ENCODE peak calls at places on chromosomes 13 and 19, in ten cellular contexts. One of them, this sample, is unnamed.

GRCh38 chr13:112738606-112739005 is 48.8 kb downstream of the ATP11A start:
- DNase-seq in effector memory CD4-positive, alpha-beta T cell: no peak
- DNase-seq in aorta: no peak
- DNase-seq in neural progenitor cell: no peak
- DNase-seq in tibial artery: no peak
- DNase-seq in astrocyte: no peak
- DNase-seq in pancreas: no peak
- DNase-seq in heart left ventricle: no peak
- DNase-seq in trophoblast cell: no peak
- DNase-seq in neuronal stem cell: no peak
- DNase-seq in this sample: no peak

GRCh38 chr19:42281175-42282035 is 12.4 kb downstream of the CIC start:
- DNase-seq in pancreas: no peak
- DNase-seq in neuronal stem cell: peak
- DNase-seq in astrocyte: peak
- DNase-seq in effector memory CD4-positive, alpha-beta T cell: peak
- DNase-seq in heart left ventricle: peak
- DNase-seq in tibial artery: peak
- DNase-seq in neural progenitor cell: peak
- DNase-seq in aorta: peak
- DNase-seq in trophoblast cell: no peak
- DNase-seq in this sample: peak

GRCh38 chr19:44719262-44719701 is 20.3 kb downstream of the CEACAM16 start:
- DNase-seq in effector memory CD4-positive, alpha-beta T cell: no peak
- DNase-seq in tibial artery: no peak
- DNase-seq in heart left ventricle: no peak
- DNase-seq in neuronal stem cell: no peak
- DNase-seq in neural progenitor cell: no peak
- DNase-seq in trophoblast cell: no peak
- DNase-seq in astrocyte: no peak
- DNase-seq in pancreas: no peak
- DNase-seq in aorta: no peak
- DNase-seq in this sample: no peak

GRCh38 chr13:21032656-21033055 is 28.7 kb downstream of the LATS2 start:
- DNase-seq in trophoblast cell: no peak
- DNase-seq in astrocyte: no peak
- DNase-seq in tibial artery: peak
- DNase-seq in effector memory CD4-positive, alpha-beta T cell: no peak
- DNase-seq in neural progenitor cell: no peak
- DNase-seq in aorta: no peak
- DNase-seq in neuronal stem cell: no peak
- DNase-seq in pancreas: no peak
- DNase-seq in heart left ventricle: no peak
- DNase-seq in this sample: no peak

GRCh38 chr19:23056516-23056915 is 53.5 kb upstream of the ZNF728 start:
- DNase-seq in neuronal stem cell: no peak
- DNase-seq in trophoblast cell: peak
- DNase-seq in neural progenitor cell: no peak
- DNase-seq in astrocyte: no peak
- DNase-seq in heart left ventricle: no peak
- DNase-seq in aorta: no peak
- DNase-seq in effector memory CD4-positive, alpha-beta T cell: no peak
- DNase-seq in pancreas: no peak
- DNase-seq in tibial artery: no peak
- DNase-seq in this sample: no peak

GRCh38 chr19:55626350-55626749 is 2.0 kb upstream of the ZNF784 start:
- DNase-seq in aorta: no peak
- DNase-seq in effector memory CD4-positive, alpha-beta T cell: peak
- DNase-seq in astrocyte: no peak
- DNase-seq in pancreas: no peak
- DNase-seq in heart left ventricle: no peak
- DNase-seq in neuronal stem cell: no peak
- DNase-seq in neural progenitor cell: no peak
- DNase-seq in trophoblast cell: no peak
- DNase-seq in tibial artery: no peak
- DNase-seq in this sample: no peak

GRCh38 chr13:99320693-99321481 is 13.7 kb upstream of the GPR183 start:
- DNase-seq in heart left ventricle: no peak
- DNase-seq in trophoblast cell: peak
- DNase-seq in neuronal stem cell: no peak
- DNase-seq in pancreas: no peak
- DNase-seq in aorta: no peak
- DNase-seq in astrocyte: peak
- DNase-seq in tibial artery: no peak
- DNase-seq in effector memory CD4-positive, alpha-beta T cell: no peak
- DNase-seq in neural progenitor cell: no peak
- DNase-seq in this sample: no peak

GRCh38 chr19:48495391-48495790 is 16.2 kb downstream of the LMTK3 start:
- DNase-seq in effector memory CD4-positive, alpha-beta T cell: no peak
- DNase-seq in heart left ventricle: no peak
- DNase-seq in pancreas: no peak
- DNase-seq in astrocyte: no peak
- DNase-seq in neural progenitor cell: no peak
- DNase-seq in aorta: no peak
- DNase-seq in tibial artery: no peak
- DNase-seq in neuronal stem cell: no peak
- DNase-seq in trophoblast cell: peak
- DNase-seq in this sample: no peak

GRCh38 chr13:74037762-74038161 is 96.4 kb downstream of the KLF12 start:
- DNase-seq in heart left ventricle: no peak
- DNase-seq in tibial artery: no peak
- DNase-seq in trophoblast cell: no peak
- DNase-seq in neuronal stem cell: no peak
- DNase-seq in astrocyte: no peak
- DNase-seq in effector memory CD4-positive, alpha-beta T cell: no peak
- DNase-seq in neural progenitor cell: no peak
- DNase-seq in pancreas: no peak
- DNase-seq in aorta: no peak
- DNase-seq in this sample: no peak

GRCh38 chr13:74036373-74036772 is 97.8 kb downstream of the KLF12 start:
- DNase-seq in tibial artery: no peak
- DNase-seq in aorta: no peak
- DNase-seq in pancreas: no peak
- DNase-seq in effector memory CD4-positive, alpha-beta T cell: no peak
- DNase-seq in trophoblast cell: peak
- DNase-seq in astrocyte: no peak
- DNase-seq in heart left ventricle: no peak
- DNase-seq in neuronal stem cell: no peak
- DNase-seq in neural progenitor cell: no peak
- DNase-seq in this sample: no peak

GRCh38 chr13:74039667-74040066 is 94.5 kb downstream of the KLF12 start:
- DNase-seq in aorta: no peak
- DNase-seq in effector memory CD4-positive, alpha-beta T cell: no peak
- DNase-seq in trophoblast cell: no peak
- DNase-seq in astrocyte: no peak
- DNase-seq in neuronal stem cell: no peak
- DNase-seq in neural progenitor cell: no peak
- DNase-seq in tibial artery: no peak
- DNase-seq in heart left ventricle: no peak
- DNase-seq in pancreas: no peak
- DNase-seq in this sample: no peak

GRCh38 chr13:74040200-74040599 is 94.0 kb downstream of the KLF12 start:
- DNase-seq in neuronal stem cell: peak
- DNase-seq in neural progenitor cell: peak
- DNase-seq in tibial artery: peak
- DNase-seq in heart left ventricle: no peak
- DNase-seq in astrocyte: no peak
- DNase-seq in trophoblast cell: peak
- DNase-seq in pancreas: no peak
- DNase-seq in effector memory CD4-positive, alpha-beta T cell: no peak
- DNase-seq in aorta: no peak
- DNase-seq in this sample: no peak

GRCh38 chr13:74039154-74039553 is 95.0 kb downstream of the KLF12 start:
- DNase-seq in trophoblast cell: no peak
- DNase-seq in effector memory CD4-positive, alpha-beta T cell: no peak
- DNase-seq in heart left ventricle: no peak
- DNase-seq in astrocyte: no peak
- DNase-seq in neuronal stem cell: no peak
- DNase-seq in aorta: no peak
- DNase-seq in neural progenitor cell: no peak
- DNase-seq in pancreas: no peak
- DNase-seq in tibial artery: no peak
- DNase-seq in this sample: no peak
- H3K27ac ChIP-seq in trophoblast cell: no peak
- H3K27ac ChIP-seq in effector memory CD4-positive, alpha-beta T cell: no peak
- H3K27ac ChIP-seq in heart left ventricle: no peak
- H3K27ac ChIP-seq in astrocyte: no peak
- H3K27ac ChIP-seq in neuronal stem cell: no peak
- H3K27ac ChIP-seq in aorta: no peak
- H3K27ac ChIP-seq in neural progenitor cell: no peak
- H3K27ac ChIP-seq in pancreas: no peak
- H3K27ac ChIP-seq in tibial artery: no peak
- H3K27ac ChIP-seq in this sample: no peak

GRCh38 chr13:34127523-34127922 is 309.6 kb downstream of the RFC3 start:
- DNase-seq in astrocyte: no peak
- DNase-seq in neuronal stem cell: no peak
- DNase-seq in neural progenitor cell: no peak
- DNase-seq in tibial artery: no peak
- DNase-seq in trophoblast cell: no peak
- DNase-seq in pancreas: no peak
- DNase-seq in heart left ventricle: no peak
- DNase-seq in effector memory CD4-positive, alpha-beta T cell: no peak
- DNase-seq in aorta: no peak
- DNase-seq in this sample: no peak

GRCh38 chr13:34128661-34129060 is 310.7 kb downstream of the RFC3 start:
- DNase-seq in pancreas: no peak
- DNase-seq in heart left ventricle: no peak
- DNase-seq in neuronal stem cell: no peak
- DNase-seq in trophoblast cell: peak
- DNase-seq in effector memory CD4-positive, alpha-beta T cell: no peak
- DNase-seq in aorta: no peak
- DNase-seq in neural progenitor cell: no peak
- DNase-seq in astrocyte: no peak
- DNase-seq in tibial artery: no peak
- DNase-seq in this sample: no peak

GRCh38 chr13:34124912-34125311 is 307.0 kb downstream of the RFC3 start:
- DNase-seq in tibial artery: no peak
- DNase-seq in neural progenitor cell: no peak
- DNase-seq in effector memory CD4-positive, alpha-beta T cell: no peak
- DNase-seq in pancreas: no peak
- DNase-seq in aorta: no peak
- DNase-seq in heart left ventricle: no peak
- DNase-seq in trophoblast cell: no peak
- DNase-seq in astrocyte: no peak
- DNase-seq in neuronal stem cell: no peak
- DNase-seq in this sample: no peak

GRCh38 chr13:34129422-34129821 is 311.5 kb downstream of the RFC3 start:
- DNase-seq in neuronal stem cell: no peak
- DNase-seq in neural progenitor cell: no peak
- DNase-seq in heart left ventricle: no peak
- DNase-seq in aorta: no peak
- DNase-seq in astrocyte: no peak
- DNase-seq in pancreas: no peak
- DNase-seq in tibial artery: no peak
- DNase-seq in trophoblast cell: no peak
- DNase-seq in effector memory CD4-positive, alpha-beta T cell: no peak
- DNase-seq in this sample: no peak
- H3K27ac ChIP-seq in neuronal stem cell: no peak
- H3K27ac ChIP-seq in neural progenitor cell: no peak
- H3K27ac ChIP-seq in heart left ventricle: no peak
- H3K27ac ChIP-seq in aorta: no peak
- H3K27ac ChIP-seq in astrocyte: no peak
- H3K27ac ChIP-seq in pancreas: no peak
- H3K27ac ChIP-seq in tibial artery: no peak
- H3K27ac ChIP-seq in trophoblast cell: no peak
- H3K27ac ChIP-seq in effector memory CD4-positive, alpha-beta T cell: no peak
- H3K27ac ChIP-seq in this sample: no peak

GRCh38 chr13:32315255-32316029 is at the start of the genes BRCA2 and ZAR1L:
- DNase-seq in neural progenitor cell: peak
- DNase-seq in pancreas: peak
- DNase-seq in aorta: peak
- DNase-seq in effector memory CD4-positive, alpha-beta T cell: peak
- DNase-seq in trophoblast cell: peak
- DNase-seq in heart left ventricle: peak
- DNase-seq in astrocyte: peak
- DNase-seq in tibial artery: peak
- DNase-seq in neuronal stem cell: peak
- DNase-seq in this sample: peak

GRCh38 chr13:32316030-32316344 is 679 bp downstream of the BRCA2 start:
- DNase-seq in astrocyte: no peak
- DNase-seq in heart left ventricle: no peak
- DNase-seq in pancreas: no peak
- DNase-seq in effector memory CD4-positive, alpha-beta T cell: no peak
- DNase-seq in neural progenitor cell: peak
- DNase-seq in neuronal stem cell: no peak
- DNase-seq in trophoblast cell: no peak
- DNase-seq in aorta: no peak
- DNase-seq in tibial artery: no peak
- DNase-seq in this sample: no peak

GRCh38 chr13:32318072-32318471 is 2.8 kb downstream of the BRCA2 start:
- DNase-seq in heart left ventricle: no peak
- DNase-seq in neural progenitor cell: no peak
- DNase-seq in tibial artery: no peak
- DNase-seq in astrocyte: no peak
- DNase-seq in aorta: no peak
- DNase-seq in neuronal stem cell: no peak
- DNase-seq in effector memory CD4-positive, alpha-beta T cell: no peak
- DNase-seq in pancreas: no peak
- DNase-seq in trophoblast cell: peak
- DNase-seq in this sample: no peak

GRCh38 chr13:32314968-32315254 is 252 bp downstream of the ZAR1L start:
- DNase-seq in trophoblast cell: no peak
- DNase-seq in pancreas: peak
- DNase-seq in aorta: peak
- DNase-seq in neuronal stem cell: peak
- DNase-seq in heart left ventricle: no peak
- DNase-seq in astrocyte: peak
- DNase-seq in tibial artery: peak
- DNase-seq in effector memory CD4-positive, alpha-beta T cell: peak
- DNase-seq in neural progenitor cell: peak
- DNase-seq in this sample: peak

DNA sequence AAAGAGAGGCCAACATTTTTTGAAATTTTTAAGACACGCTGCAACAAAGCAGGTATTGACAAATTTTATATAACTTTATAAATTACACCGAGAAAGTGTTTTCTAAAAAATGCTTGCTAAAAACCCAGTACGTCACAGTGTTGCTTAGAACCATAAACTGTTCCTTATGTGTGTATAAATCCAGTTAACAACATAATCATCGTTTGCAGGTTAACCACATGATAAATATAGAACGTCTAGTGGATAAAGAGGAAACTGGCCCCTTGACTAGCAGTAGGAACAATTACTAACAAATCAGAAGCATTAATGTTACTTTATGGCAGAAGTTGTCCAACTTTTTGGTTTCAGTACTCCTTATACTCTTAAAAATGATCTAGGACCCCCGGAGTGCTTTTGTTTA is 1.2 kb downstream of the BRCA2 start:
- DNase-seq in tibial artery: no peak
- DNase-seq in trophoblast cell: peak
- DNase-seq in heart left ventricle: no peak
- DNase-seq in neuronal stem cell: no peak
- DNase-seq in pancreas: no peak
- DNase-seq in aorta: no peak
- DNase-seq in neural progenitor cell: no peak
- DNase-seq in astrocyte: no peak
- DNase-seq in effector memory CD4-positive, alpha-beta T cell: no peak
- DNase-seq in this sample: no peak
- H3K27ac ChIP-seq in tibial artery: no peak
- H3K27ac ChIP-seq in trophoblast cell: no peak
- H3K27ac ChIP-seq in heart left ventricle: no peak
- H3K27ac ChIP-seq in neuronal stem cell: no peak
- H3K27ac ChIP-seq in pancreas: peak
- H3K27ac ChIP-seq in aorta: no peak
- H3K27ac ChIP-seq in neural progenitor cell: no peak
- H3K27ac ChIP-seq in astrocyte: peak
- H3K27ac ChIP-seq in effector memory CD4-positive, alpha-beta T cell: peak
- H3K27ac ChIP-seq in this sample: no peak

GRCh38 chr19:993831-994393 is 6.3 kb upstream of the GRIN3B start:
- DNase-seq in heart left ventricle: no peak
- DNase-seq in tibial artery: no peak
- DNase-seq in aorta: no peak
- DNase-seq in pancreas: no peak
- DNase-seq in neural progenitor cell: no peak
- DNase-seq in astrocyte: no peak
- DNase-seq in effector memory CD4-positive, alpha-beta T cell: no peak
- DNase-seq in trophoblast cell: no peak
- DNase-seq in neuronal stem cell: no peak
- DNase-seq in this sample: no peak
- H3K27ac ChIP-seq in heart left ventricle: no peak
- H3K27ac ChIP-seq in tibial artery: no peak
- H3K27ac ChIP-seq in aorta: no peak
- H3K27ac ChIP-seq in pancreas: no peak
- H3K27ac ChIP-seq in neural progenitor cell: no peak
- H3K27ac ChIP-seq in astrocyte: no peak
- H3K27ac ChIP-seq in effector memory CD4-positive, alpha-beta T cell: no peak
- H3K27ac ChIP-seq in trophoblast cell: peak
- H3K27ac ChIP-seq in neuronal stem cell: no peak
- H3K27ac ChIP-seq in this sample: no peak

This sample was measured in lung.